ENCODE peak calls at places on chromosomes 3 and 15, in five cellular contexts. I, R, F, M and K are unnamed samples.

GRCh38 chr3:122030381-122031122 is 8.5 kb upstream of the ILDR1 start:
- DNase-seq in I (no peak), R (peak), F (peak), M (no peak), K (no peak)

GRCh38 chr3:122299872-122300460 is 25.1 kb upstream of the CSTA start:
- DNase-seq in I (no peak), R (peak), F (peak), M (no peak), K (no peak)

GRCh38 chr15:77853008-77853328 is 220.3 kb upstream of the LINGO1 start:
- DNase-seq in I (no peak), R (no peak), F (no peak), M (no peak), K (no peak)

GRCh38 chr3:15724446-15724845 is 73.3 kb downstream of the ANKRD28 start:
- DNase-seq in I (no peak), R (no peak), F (no peak), M (no peak), K (no peak)

GRCh38 chr15:66294157-66294931 is 976 bp downstream of the DIS3L start:
- DNase-seq in I (no peak), R (peak), F (peak), M (no peak), K (no peak)

GRCh38 chr15:61097057-61097456 is 132.0 kb downstream of the RORA start:
- DNase-seq in I (no peak), R (no peak), F (no peak), M (no peak), K (no peak)

GRCh38 chr3:23320586-23321570 is 117.8 kb downstream of the UBE2E2 start:
- DNase-seq in I (no peak), R (no peak), F (no peak), M (no peak), K (no peak)

GRCh38 chr3:50550079-50550736 is 17.3 kb downstream of the C3orf18 start:
- DNase-seq in I (peak), R (peak), F (peak), M (no peak), K (peak)

GRCh38 chr3:130841357-130841756 is 52.5 kb upstream of the ATP2C1 start:
- DNase-seq in I (no peak), R (no peak), F (no peak), M (no peak), K (no peak)

GRCh38 chr15:83114856-83115255 is 7.4 kb downstream of the TM6SF1 start:
- DNase-seq in I (no peak), R (no peak), F (no peak), M (no peak), K (no peak)

GRCh38 chr3:197183582-197183981 is 114.8 kb downstream of the DLG1 start:
- DNase-seq in I (no peak), R (no peak), F (no peak), M (no peak), K (no peak)

GRCh38 chr3:42964286-42964685 is 14.8 kb upstream of the GASK1A start:
- DNase-seq in I (no peak), R (no peak), F (no peak), M (no peak), K (no peak)

GRCh38 chr3:133926736-133927542 is 31.3 kb upstream of the RAB6B start:
- DNase-seq in I (no peak), R (no peak), F (peak), M (peak), K (peak)

GRCh38 chr3:184314363-184314699 is at the start of gene EIF4G1:
- DNase-seq in I (peak), R (peak), F (peak), M (peak), K (peak)

GRCh38 chr3:98782826-98783500 is 19.8 kb downstream of the ST3GAL6 start:
- DNase-seq in I (no peak), R (peak), F (no peak), M (no peak), K (no peak)

GRCh38 chr3:81699921-81700320 is 61.5 kb downstream of the GBE1 start:
- DNase-seq in I (no peak), R (no peak), F (no peak), M (no peak), K (no peak)

GRCh38 chr3:45092132-45093031 is 53.8 kb downstream of the CDCP1 start:
- DNase-seq in I (no peak), R (no peak), F (peak), M (no peak), K (no peak)

GRCh38 chr15:33547876-33548275 is 237.1 kb downstream of the RYR3 start:
- DNase-seq in I (no peak), R (peak), F (peak), M (no peak), K (no peak)

GRCh38 chr15:38696120-38696727 is 131.6 kb upstream of the RASGRP1 start:
- DNase-seq in I (no peak), R (peak), F (peak), M (no peak), K (no peak)

GRCh38 chr15:77901921-77902750 is 175.4 kb downstream of the TBC1D2B start:
- DNase-seq in I (no peak), R (peak), F (no peak), M (no peak), K (no peak)

GRCh38 chr3:148036331-148036881 is 627.2 kb downstream of the ZIC1 start:
- DNase-seq in I (no peak), R (no peak), F (peak), M (no peak), K (no peak)

GRCh38 chr15:92611995-92612745 is 43.4 kb downstream of the FAM174B start:
- DNase-seq in I (no peak), R (peak), F (no peak), M (no peak), K (no peak)

GRCh38 chr15:37122703-37123102 is 22.4 kb upstream of the MEIS2 start:
- DNase-seq in I (no peak), R (no peak), F (no peak), M (no peak), K (no peak)

GRCh38 chr3:119608591-119608990 is 10.9 kb downstream of the PLA1A start:
- DNase-seq in I (no peak), R (no peak), F (no peak), M (no peak), K (no peak)

GRCh38 chr3:107928084-107928445 is 162.8 kb downstream of the CD47 start:
- DNase-seq in I (no peak), R (no peak), F (peak), M (no peak), K (no peak)

GRCh38 chr3:142618917-142619401 is 22.8 kb downstream of the PLS1 start:
- DNase-seq in I (no peak), R (no peak), F (peak), M (no peak), K (no peak)

GRCh38 chr15:59794229-59794886 is 105.2 kb upstream of the BNIP2 start:
- DNase-seq in I (no peak), R (no peak), F (no peak), M (no peak), K (no peak)

GRCh38 chr3:96101013-96101412 is 713.4 kb upstream of the EPHA6 start:
- DNase-seq in I (no peak), R (no peak), F (no peak), M (no peak), K (no peak)

GRCh38 chr3:96106701-96107100 is 707.7 kb upstream of the EPHA6 start:
- DNase-seq in I (no peak), R (no peak), F (no peak), M (no peak), K (no peak)
- TF ChIP-seq CTCF in I (no peak), R (no peak), F (no peak), M (no peak), K (no peak)

DNA sequence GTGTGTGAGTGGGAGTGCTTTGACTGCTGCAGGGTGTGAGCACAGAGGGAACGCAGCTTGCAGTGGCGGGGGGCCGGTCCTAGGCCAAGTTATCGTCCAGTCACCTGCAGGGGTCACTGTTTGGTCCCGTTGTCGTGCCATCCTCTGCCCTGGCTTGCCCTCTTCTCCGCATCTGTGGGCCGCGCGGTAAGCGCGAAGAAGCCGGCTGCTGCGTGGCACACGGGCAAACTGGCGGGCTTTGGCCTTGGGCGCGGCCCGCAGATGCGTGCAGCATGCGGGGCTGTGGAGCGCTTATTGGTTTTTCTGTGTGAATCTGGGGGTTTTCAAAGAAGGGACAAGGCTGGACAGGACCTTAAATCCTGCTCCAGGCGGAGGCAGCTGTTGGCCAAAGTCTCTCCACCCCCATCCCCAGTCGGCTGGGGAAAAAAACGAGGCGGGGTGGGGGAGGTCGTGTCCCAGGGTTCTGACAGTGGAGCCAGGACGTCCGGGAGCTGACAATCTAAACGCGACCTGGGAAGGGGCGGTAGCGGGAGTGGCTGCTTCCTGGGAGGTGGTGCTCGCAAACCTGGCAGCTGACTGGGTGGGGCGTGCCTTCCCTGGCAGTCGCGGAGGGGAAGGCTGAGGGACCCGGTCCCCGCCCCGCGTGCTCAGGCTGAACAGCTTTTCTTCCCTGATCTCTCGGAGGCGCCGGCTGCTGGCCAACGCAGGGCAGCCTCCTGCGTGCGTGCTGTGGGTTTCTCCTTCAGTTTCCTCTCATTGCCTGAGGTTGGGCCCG is 39.7 kb upstream of the VEPH1 start:
- DNase-seq in I (peak), R (no peak), F (peak), M (no peak), K (peak)
- TF ChIP-seq CTCF in I (no peak), R (no peak), F (peak), M (no peak), K (no peak)

GRCh38 chr15:40937762-40938529 is 8.8 kb downstream of the DLL4 start:
- DNase-seq in I (no peak), R (peak), F (no peak), M (no peak), K (no peak)
- TF ChIP-seq CTCF in I (no peak), R (peak), F (peak), M (no peak), K (peak)

DNA sequence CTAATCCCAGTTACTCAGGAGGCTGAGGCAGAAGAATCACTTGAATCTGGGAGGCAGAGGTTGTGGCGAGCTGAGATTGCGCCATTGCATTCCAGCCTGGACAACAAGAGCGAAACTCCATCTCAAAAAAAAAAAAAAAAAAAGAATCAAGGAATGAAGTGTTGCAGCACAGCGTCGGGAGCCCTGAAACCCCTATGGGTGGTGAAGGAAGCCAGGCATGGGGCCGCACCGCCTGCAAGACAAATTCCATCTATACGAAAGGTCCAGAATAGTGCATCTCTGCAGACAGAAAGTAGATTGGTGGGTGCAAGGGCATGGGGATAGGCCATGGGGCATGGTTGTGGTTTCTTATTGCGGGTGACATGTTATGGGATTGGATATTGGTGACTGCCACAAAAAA is 98.6 kb upstream of the PRR20G start:
- DNase-seq in I (no peak), R (no peak), F (no peak), M (no peak), K (no peak)
- TF ChIP-seq CTCF in I (no peak), R (no peak), F (no peak), M (no peak), K (no peak)

GRCh38 chr3:39407259-39407629 is 724 bp downstream of the RPSA start:
- DNase-seq in I (no peak), R (no peak), F (no peak), M (no peak), K (no peak)

GRCh38 chr3:39404943-39405686 is 1.4 kb upstream of the RPSA start:
- DNase-seq in I (no peak), R (no peak), F (no peak), M (no peak), K (no peak)

GRCh38 chr3:39405687-39406367 is 693 bp upstream of the RPSA start:
- DNase-seq in I (no peak), R (no peak), F (no peak), M (no peak), K (no peak)

GRCh38 chr3:39407773-39408492 is 1.4 kb downstream of the RPSA start:
- DNase-seq in I (no peak), R (no peak), F (no peak), M (no peak), K (no peak)

DNA sequence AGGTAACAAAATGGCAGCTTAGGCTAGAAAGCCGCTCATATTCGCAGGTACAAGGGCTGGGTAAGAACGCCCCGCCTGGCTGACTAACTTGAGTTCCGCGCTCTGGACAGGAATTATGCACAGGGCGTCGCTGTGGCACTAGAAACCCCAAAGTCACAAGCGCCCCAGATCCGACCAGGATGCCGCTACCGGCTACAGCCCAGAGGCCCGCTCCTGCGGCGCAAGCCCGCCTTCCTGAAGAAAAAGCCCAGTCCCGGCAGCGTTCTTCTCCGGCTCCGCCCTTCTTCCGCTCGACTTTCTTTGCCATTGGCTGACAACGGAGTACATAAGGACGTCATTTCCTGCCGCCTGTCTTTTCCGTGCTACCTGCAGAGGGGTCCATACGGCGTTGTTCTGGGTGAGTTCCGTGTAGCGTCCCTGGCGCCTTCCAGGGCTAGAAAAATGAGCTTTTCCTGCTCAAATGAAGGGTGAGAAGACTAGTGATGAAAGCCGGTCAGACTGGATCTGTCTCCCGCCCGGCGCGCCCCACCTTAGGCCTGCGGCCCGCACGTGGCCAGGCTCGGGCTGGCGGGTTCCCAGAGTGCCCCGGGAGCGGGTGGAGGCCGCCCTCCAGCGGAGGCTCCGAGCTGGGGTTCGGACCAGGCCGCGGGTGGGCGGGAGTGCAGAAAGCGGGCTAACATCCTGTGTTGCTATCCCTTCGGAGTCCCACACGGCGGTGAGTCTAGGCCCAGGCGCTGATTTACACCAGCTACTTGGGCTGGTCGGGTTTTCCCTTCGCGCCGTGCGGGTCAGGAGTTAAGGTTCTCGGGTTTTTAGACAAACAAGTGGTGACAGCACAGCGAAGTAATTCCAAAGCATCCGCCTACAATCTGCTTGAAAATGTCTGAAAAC is at the start of gene RPSA:
- DNase-seq in I (peak), R (peak), F (peak), M (peak), K (peak)
- TF ChIP-seq CTCF in I (peak), R (peak), F (peak), M (peak), K (peak)

GRCh38 chr15:68103603-68104002 is 49.5 kb downstream of the PIAS1 start:
- DNase-seq in I (no peak), R (no peak), F (no peak), M (no peak), K (no peak)
- TF ChIP-seq CTCF in I (no peak), R (no peak), F (no peak), M (no peak), K (no peak)

GRCh38 chr15:70320077-70320830 is 222.5 kb upstream of the TLE3 start:
- DNase-seq in I (no peak), R (peak), F (no peak), M (no peak), K (peak)

GRCh38 chr15:70319466-70319865 is 221.7 kb upstream of the TLE3 start:
- DNase-seq in I (no peak), R (peak), F (no peak), M (no peak), K (peak)

GRCh38 chr15:70322051-70322668 is 224.4 kb upstream of the TLE3 start:
- DNase-seq in I (no peak), R (peak), F (no peak), M (peak), K (peak)

GRCh38 chr15:70323111-70323851 is 225.6 kb upstream of the TLE3 start:
- DNase-seq in I (peak), R (no peak), F (peak), M (peak), K (peak)

GRCh38 chr15:70321106-70321809 is 223.5 kb upstream of the TLE3 start:
- DNase-seq in I (no peak), R (no peak), F (no peak), M (no peak), K (peak)
- TF ChIP-seq CTCF in I (no peak), R (no peak), F (no peak), M (no peak), K (no peak)

GRCh38 chr15:67433495-67434099 is 87.3 kb upstream of the C15orf61 start:
- DNase-seq in I (peak), R (peak), F (peak), M (no peak), K (peak)
- TF ChIP-seq CTCF in I (peak), R (peak), F (peak), M (peak), K (peak)